ENCODE peak calls at places on chromosomes 7 and 10, in ten cellular contexts. W is psoas muscle, K is KBM-7, U is ELF-1, C is SW 1271, V is left ventricle myocardium superior, S is gastrocnemius medialis, E is A549, L is mesothelial cell of epicardium, D is HFF-Myc. Z is an unnamed sample.

GRCh38 chr10:3803884-3804741 is 19.1 kb upstream of the KLF6 start:
- DNase-seq in W (no peak), K (peak; percentile 73), U (no peak), C (no peak), V (no peak), S (no peak), E (no peak), L (no peak), D (no peak), Z (peak; percentile 60)

GRCh38 chr10:47152861-47153349 is 147.1 kb upstream of the GDF10 start:
- DNase-seq in W (no peak), K (peak; percentile 25), U (no peak), C (no peak), V (no peak), S (no peak), E (peak; percentile 33), L (no peak), D (no peak), Z (peak; percentile 39)

GRCh38 chr7:55050286-55050685 is 31.5 kb downstream of the EGFR start:
- DNase-seq in W (no peak), K (no peak), U (no peak), C (no peak), V (no peak), S (no peak), E (no peak), L (no peak), D (no peak), Z (no peak)

GRCh38 chr7:69403169-69403568 is 195.1 kb upstream of the AUTS2 start:
- DNase-seq in W (no peak), K (peak; percentile 4), U (peak; percentile 30), C (no peak), V (no peak), S (no peak), E (no peak), L (no peak), D (no peak), Z (no peak)

GRCh38 chr7:150325110-150325611 is 1.8 kb upstream of the ACTR3C start:
- DNase-seq in W (peak; percentile 61), K (no peak), U (no peak), C (no peak), V (no peak), S (no peak), E (no peak), L (no peak), D (no peak), Z (peak; percentile 48)

GRCh38 chr10:126041804-126042231 is 145.5 kb downstream of the FANK1 start:
- DNase-seq in W (peak; percentile 87), K (peak; percentile 97), U (peak; percentile 63), C (no peak), V (peak; percentile 85), S (peak; percentile 76), E (peak; percentile 53), L (no peak), D (no peak), Z (peak; percentile 100)

GRCh38 chr7:75920431-75921161 is 5.6 kb downstream of the POR start:
- DNase-seq in W (peak; percentile 69), K (no peak), U (no peak), C (no peak), V (no peak), S (peak; percentile 56), E (no peak), L (no peak), D (no peak), Z (no peak)

GRCh38 chr7:155593455-155594162 is 47.2 kb upstream of the CNPY1 start:
- DNase-seq in W (no peak), K (no peak), U (no peak), C (no peak), V (no peak), S (no peak), E (no peak), L (no peak), D (no peak), Z (peak; percentile 58)

GRCh38 chr10:64376169-64376568 is 855.0 kb downstream of the REEP3 start:
- DNase-seq in W (no peak), K (no peak), U (peak; percentile 23), C (no peak), V (no peak), S (no peak), E (no peak), L (no peak), D (no peak), Z (no peak)

GRCh38 chr7:119415682-119416081 is 857.3 kb upstream of the KCND2 start:
- DNase-seq in W (no peak), K (no peak), U (no peak), C (no peak), V (no peak), S (no peak), E (no peak), L (no peak), D (no peak), Z (no peak)

GRCh38 chr7:24912874-24913514 is 67.0 kb downstream of the OSBPL3 start:
- DNase-seq in W (no peak), K (no peak), U (no peak), C (no peak), V (no peak), S (no peak), E (no peak), L (no peak), D (no peak), Z (no peak)

GRCh38 chr7:137970263-137970975 is 31.5 kb downstream of the CREB3L2 start:
- DNase-seq in W (no peak), K (no peak), U (no peak), C (no peak), V (peak; percentile 73), S (no peak), E (peak; percentile 21), L (no peak), D (no peak), Z (no peak)

GRCh38 chr10:110864662-110865140 is 7.0 kb upstream of the PDCD4 start:
- DNase-seq in W (no peak), K (peak; percentile 89), U (no peak), C (no peak), V (no peak), S (no peak), E (no peak), L (no peak), D (no peak), Z (peak; percentile 62)

GRCh38 chr10:95693331-95693667 is 428 bp downstream of the TCTN3 start:
- DNase-seq in W (no peak), K (no peak), U (peak; percentile 10), C (no peak), V (no peak), S (no peak), E (no peak), L (no peak), D (no peak), Z (peak; percentile 27)

GRCh38 chr10:61605221-61605620 is 57.5 kb upstream of the CABCOCO1 start:
- DNase-seq in W (no peak), K (no peak), U (no peak), C (no peak), V (no peak), S (no peak), E (no peak), L (no peak), D (no peak), Z (no peak)

GRCh38 chr10:44520651-44521050 is 135.8 kb upstream of the CXCL12 start:
- DNase-seq in W (no peak), K (no peak), U (no peak), C (no peak), V (no peak), S (no peak), E (no peak), L (no peak), D (no peak), Z (no peak)

GRCh38 chr7:95470452-95470851 is 15.3 kb upstream of the ASB4 start:
- DNase-seq in W (no peak), K (peak; percentile 61), U (no peak), C (no peak), V (no peak), S (no peak), E (peak; percentile 41), L (no peak), D (no peak), Z (no peak)

GRCh38 chr10:128438417-128439063 is 312.3 kb upstream of the MKI67 start:
- DNase-seq in W (no peak), K (no peak), U (no peak), C (no peak), V (no peak), S (no peak), E (no peak), L (no peak), D (no peak), Z (no peak)

GRCh38 chr10:49634053-49634660 is 20.3 kb downstream of the CHAT start:
- DNase-seq in W (no peak), K (no peak), U (no peak), C (no peak), V (no peak), S (no peak), E (no peak), L (no peak), D (no peak), Z (no peak)

GRCh38 chr10:91909178-91909677 is at the start of gene FGFBP3:
- DNase-seq in W (no peak), K (peak; percentile 73), U (peak; percentile 59), C (peak; percentile 2), V (no peak), S (no peak), E (peak; percentile 54), L (peak; percentile 73), D (no peak), Z (peak; percentile 96)

GRCh38 chr10:4246881-4247358 is 461.9 kb upstream of the KLF6 start:
- DNase-seq in W (no peak), K (no peak), U (no peak), C (no peak), V (no peak), S (no peak), E (no peak), L (no peak), D (peak; percentile 66), Z (no peak)

GRCh38 chr10:130560079-130560478 is 423.9 kb downstream of the GLRX3 start:
- DNase-seq in W (no peak), K (no peak), U (peak; percentile 8), C (no peak), V (no peak), S (no peak), E (no peak), L (no peak), D (no peak), Z (no peak)

GRCh38 chr7:31935671-31936070 is 134.5 kb downstream of the PDE1C start:
- DNase-seq in W (no peak), K (no peak), U (no peak), C (no peak), V (no peak), S (no peak), E (no peak), L (no peak), D (no peak), Z (no peak)

GRCh38 chr10:74967850-74968620 is 141.6 kb downstream of the KAT6B start:
- DNase-seq in W (no peak), K (peak; percentile 68), U (no peak), C (no peak), V (no peak), S (no peak), E (no peak), L (no peak), D (no peak), Z (peak; percentile 70)

GRCh38 chr7:94848531-94848930 is 58.9 kb upstream of the PPP1R9A start:
- DNase-seq in W (no peak), K (no peak), U (no peak), C (no peak), V (no peak), S (no peak), E (no peak), L (no peak), D (no peak), Z (no peak)

GRCh38 chr10:1920127-1920526 is 182.8 kb upstream of the ADARB2 start:
- DNase-seq in W (no peak), K (no peak), U (no peak), C (no peak), V (no peak), S (no peak), E (no peak), L (no peak), D (no peak), Z (no peak)